ENCODE peak calls at places on chromosomes 11 and 22, in four cellular contexts. Z is skeletal muscle cell, L is HL-60, A is mucosa of descending colon. F is an unnamed sample.

GRCh38 chr11:60924906-60925684 is 835 bp downstream of the TMEM132A start:
- DNase-seq in Z (no peak), L (no peak), A (no peak), F (no peak)

GRCh38 chr22:40426671-40427070 is 56.3 kb downstream of the SGSM3 start:
- DNase-seq in A (no peak), L (no peak), Z (peak; percentile 64), F (no peak)

GRCh38 chr22:20843501-20843900 is 15.1 kb downstream of the PI4KA start:
- DNase-seq in Z (no peak), L (no peak), A (peak; percentile 14), F (no peak)

GRCh38 chr11:121254756-121255155 is 37.8 kb upstream of the SC5D start:
- DNase-seq in L (no peak), Z (no peak), A (no peak), F (no peak)

GRCh38 chr11:132777067-132777975 is 755.0 kb downstream of the OPCML start:
- DNase-seq in A (no peak), Z (no peak), L (no peak), F (no peak)

GRCh38 chr11:100612766-100613165 is 74.3 kb upstream of the ARHGAP42 start:
- DNase-seq in L (no peak), A (no peak), Z (no peak), F (no peak)

GRCh38 chr11:68551223-68551622 is 90.7 kb downstream of the PPP6R3 start:
- DNase-seq in Z (no peak), L (no peak), A (no peak), F (no peak)

GRCh38 chr11:1401656-1402221 is 12.0 kb downstream of the BRSK2 start:
- DNase-seq in Z (peak; percentile 8), A (peak; percentile 79), L (peak; percentile 33), F (peak; percentile 56)

GRCh38 chr11:12216542-12217422 is 106.4 kb downstream of the MICAL2 start:
- DNase-seq in L (no peak), Z (no peak), A (peak; percentile 51), F (peak; percentile 59)

GRCh38 chr11:46247090-46247489 is 30.4 kb upstream of the CREB3L1 start:
- DNase-seq in A (no peak), L (no peak), Z (no peak), F (no peak)

GRCh38 chr11:123219066-123219697 is 24.1 kb upstream of the CLMP start:
- DNase-seq in L (no peak), Z (no peak), A (no peak), F (peak; percentile 51)

GRCh38 chr11:72584933-72585597 is 89.2 kb downstream of the PDE2A start:
- DNase-seq in Z (no peak), L (no peak), A (no peak), F (no peak)

GRCh38 chr11:129315781-129316579 is 59.7 kb upstream of the BARX2 start:
- DNase-seq in Z (no peak), L (no peak), A (peak; percentile 68), F (no peak)

GRCh38 chr22:31829505-31829904 is 75.7 kb downstream of the DEPDC5 start:
- DNase-seq in L (peak; percentile 13), A (no peak), Z (peak; percentile 58), F (peak; percentile 92)

GRCh38 chr11:19670030-19670761 is 42.4 kb upstream of the NAV2 start:
- DNase-seq in Z (no peak), A (peak; percentile 6), L (no peak), F (peak; percentile 28)

GRCh38 chr11:1083621-1084551 is 9.2 kb downstream of the MUC2 start:
- DNase-seq in Z (no peak), L (no peak), A (no peak), F (no peak)

GRCh38 chr11:119764108-119764874 is 35.3 kb upstream of the NECTIN1 start:
- DNase-seq in Z (peak; percentile 10), L (no peak), A (peak; percentile 27), F (peak; percentile 21)

GRCh38 chr22:49660794-49661781 is 166.6 kb downstream of the BRD1 start:
- DNase-seq in A (no peak), Z (no peak), L (no peak), F (no peak)

GRCh38 chr11:6635082-6635932 is 16.1 kb upstream of the TPP1 start:
- DNase-seq in A (peak; percentile 68), Z (no peak), L (peak; percentile 64), F (peak; percentile 81)

GRCh38 chr11:35810045-35810444 is 133.8 kb upstream of the LDLRAD3 start:
- DNase-seq in Z (no peak), A (no peak), L (no peak), F (no peak)

GRCh38 chr11:15941206-15941770 is 415.1 kb downstream of the SOX6 start:
- DNase-seq in Z (peak; percentile 28), A (no peak), L (no peak), F (no peak)

GRCh38 chr11:22920939-22921565 is 60.8 kb upstream of the CCDC179 start:
- DNase-seq in A (peak; percentile 38), L (no peak), Z (peak; percentile 4), F (peak; percentile 24)

GRCh38 chr11:65226103-65226442 is 35.7 kb upstream of the POLA2 start:
- DNase-seq in A (no peak), L (no peak), Z (no peak), F (no peak)
- H3K4me3 ChIP-seq in A (no peak overlapping the region), L (peak overlapping the region; percentile 52), Z (peak overlapping the region; percentile 45), F (peak overlapping the region; percentile 48)

GRCh38 chr22:44586337-44586990 is 88.4 kb upstream of the RTL6 start:
- DNase-seq in L (no peak), Z (no peak), A (no peak), F (no peak)

GRCh38 chr22:44583854-44584253 is 85.8 kb upstream of the RTL6 start:
- DNase-seq in Z (no peak), A (no peak), L (no peak), F (no peak)

GRCh38 chr22:44583076-44583760 is 85.2 kb upstream of the RTL6 start:
- DNase-seq in L (no peak), Z (no peak), A (no peak), F (no peak)

GRCh38 chr22:44585559-44586121 is 87.6 kb upstream of the RTL6 start:
- DNase-seq in L (no peak), A (no peak), Z (no peak), F (no peak)

GRCh38 chr22:44584256-44584902 is 86.3 kb upstream of the RTL6 start:
- DNase-seq in Z (no peak), A (no peak), L (no peak), F (no peak)
- H3K4me3 ChIP-seq in Z (no peak overlapping the region), A (no peak overlapping the region), L (no peak overlapping the region), F (no peak overlapping the region)

GRCh38 chr22:37283393-37283937 is 1.2 kb downstream of the CYTH4 start:
- DNase-seq in L (no peak), A (peak; percentile 51), Z (no peak), F (no peak)
- H3K4me3 ChIP-seq in L (peak overlapping the region; percentile 69), A (no peak overlapping the region), Z (no peak overlapping the region), F (no peak overlapping the region)

GRCh38 chr11:65376138-65376713 is 6.2 kb downstream of the SLC25A45 start:
- DNase-seq in L (no peak), A (no peak), Z (no peak), F (no peak)
- H3K4me3 ChIP-seq in L (no peak overlapping the region), A (no peak overlapping the region), Z (no peak overlapping the region), F (no peak overlapping the region)